ENCODE peak calls at places on chromosomes 6 and 20, in seven cellular contexts. F is DND-41, O is heart right ventricle, M is left ventricle myocardium inferior, G is Peyer's patch, U is right lobe of liver, Q is RWPE2. P is an unnamed sample.

GRCh38 chr20:25629816-25630499 is 6.1 kb upstream of the NANP start:
- DNase-seq in F (no peak), O (no peak), M (no peak), G (no peak), U (no peak), Q (no peak), P (no peak)

GRCh38 chr6:158468666-158469065 is 91.2 kb upstream of the TMEM181 start:
- DNase-seq in F (no peak), O (no peak), M (no peak), G (no peak), U (no peak), Q (no peak), P (no peak)

GRCh38 chr6:52994789-52995078 is 350 bp downstream of the GSTA4 start:
- DNase-seq in F (peak; percentile 48), O (peak; percentile 32), M (peak; percentile 27), G (peak; percentile 32), U (peak; percentile 49), Q (no peak), P (peak; percentile 33)

GRCh38 chr6:14123331-14124105 is 5.9 kb downstream of the CD83 start:
- DNase-seq in F (no peak), O (no peak), M (no peak), G (no peak), U (no peak), Q (no peak), P (no peak)

GRCh38 chr6:18207949-18208348 is 52.7 kb downstream of the KDM1B start:
- DNase-seq in F (no peak), O (no peak), M (no peak), G (no peak), U (no peak), Q (no peak), P (no peak)

GRCh38 chr6:36962874-36963273 is 8.3 kb downstream of the PI16 start:
- DNase-seq in F (peak; percentile 72), O (peak; percentile 69), M (peak; percentile 73), G (peak; percentile 81), U (no peak), Q (no peak), P (peak; percentile 51)

GRCh38 chr20:58229198-58229802 is 847 bp upstream of the ANKRD60 start:
- DNase-seq in F (no peak), O (no peak), M (no peak), G (no peak), U (no peak), Q (no peak), P (no peak)

GRCh38 chr6:102215425-102215824 is 821.9 kb downstream of the GRIK2 start:
- DNase-seq in F (no peak), O (no peak), M (no peak), G (no peak), U (no peak), Q (no peak), P (no peak)

GRCh38 chr20:38861071-38861401 is 55.5 kb downstream of the PPP1R16B start:
- DNase-seq in F (no peak), O (no peak), M (no peak), G (no peak), U (no peak), Q (no peak), P (no peak)

GRCh38 chr6:93786474-93787330 is 367.3 kb upstream of the EPHA7 start:
- DNase-seq in F (no peak), O (no peak), M (no peak), G (no peak), U (no peak), Q (no peak), P (no peak)

GRCh38 chr6:71481021-71481420 is 192.4 kb downstream of the OGFRL1 start:
- DNase-seq in F (no peak), O (no peak), M (no peak), G (no peak), U (no peak), Q (no peak), P (no peak)

GRCh38 chr20:60086936-60087562 is 128.8 kb downstream of the CDH26 start:
- DNase-seq in F (no peak), O (no peak), M (no peak), G (no peak), U (no peak), Q (peak; percentile 53), P (no peak)

GRCh38 chr6:141598487-141598886 is 534.2 kb upstream of the GJE1 start:
- DNase-seq in F (no peak), O (no peak), M (no peak), G (no peak), U (no peak), Q (no peak), P (no peak)

GRCh38 chr20:61588356-61589054 is 336.4 kb downstream of the CDH4 start:
- DNase-seq in F (no peak), O (no peak), M (no peak), G (no peak), U (no peak), Q (no peak), P (no peak)

GRCh38 chr6:104884867-104885517 is 25.3 kb upstream of the HACE1 start:
- DNase-seq in F (no peak), O (no peak), M (no peak), G (no peak), U (no peak), Q (no peak), P (no peak)

GRCh38 chr20:47318596-47319516 is 37.6 kb downstream of the ZMYND8 start:
- DNase-seq in F (no peak), O (peak; percentile 72), M (peak; percentile 78), G (peak; percentile 27), U (peak; percentile 75), Q (peak; percentile 88), P (no peak)

GRCh38 chr6:122530440-122531046 is 58.9 kb upstream of the SERINC1 start:
- DNase-seq in F (peak; percentile 60), O (peak; percentile 57), M (no peak), G (peak; percentile 22), U (peak; percentile 51), Q (no peak), P (peak; percentile 34)

GRCh38 chr20:1345030-1345755 is 16.3 kb upstream of the SDCBP2 start:
- DNase-seq in F (peak; percentile 2), O (no peak), M (no peak), G (no peak), U (no peak), Q (no peak), P (no peak)

GRCh38 chr6:163291622-163292021 is 122.9 kb upstream of the QKI start:
- DNase-seq in F (no peak), O (no peak), M (no peak), G (no peak), U (no peak), Q (no peak), P (no peak)

GRCh38 chr6:95091823-95092436 is 485.4 kb upstream of the MANEA start:
- DNase-seq in F (no peak), O (no peak), M (no peak), G (no peak), U (no peak), Q (no peak), P (no peak)

GRCh38 chr6:165451845-165452244 is 142.4 kb upstream of the C6orf118 start:
- DNase-seq in F (no peak), O (no peak), M (no peak), G (no peak), U (no peak), Q (no peak), P (no peak)

GRCh38 chr6:22145823-22146379 is 150.9 kb downstream of the PRL start:
- DNase-seq in F (peak; percentile 89), O (peak; percentile 37), M (no peak), G (no peak), U (no peak), Q (no peak), P (no peak)
- TF ChIP-seq CTCF in F (peak; percentile 67), O (peak; percentile 35), M (peak; percentile 44), G (no peak), U (no peak), Q (peak; percentile 39), P (no peak)

GRCh38 chr6:293185-294174 is 1.2 kb downstream of the DUSP22 start:
- DNase-seq in F (no peak), O (peak; percentile 50), M (no peak), G (no peak), U (no peak), Q (no peak), P (peak; percentile 32)

GRCh38 chr6:296151-297122 is 4.2 kb downstream of the DUSP22 start:
- DNase-seq in F (peak; percentile 35), O (peak; percentile 43), M (no peak), G (peak; percentile 77), U (no peak), Q (no peak), P (no peak)

GRCh38 chr6:292506-293184 is 358 bp downstream of the DUSP22 start:
- DNase-seq in F (peak; percentile 79), O (peak; percentile 72), M (peak; percentile 75), G (peak; percentile 90), U (peak; percentile 83), Q (no peak), P (peak; percentile 79)

GRCh38 chr6:297571-298232 is 5.4 kb downstream of the DUSP22 start:
- DNase-seq in F (no peak), O (no peak), M (no peak), G (no peak), U (no peak), Q (no peak), P (no peak)

GRCh38 chr6:294656-295565 is 2.6 kb downstream of the DUSP22 start:
- DNase-seq in F (no peak), O (no peak), M (no peak), G (no peak), U (no peak), Q (no peak), P (no peak)
- H3K4me1 ChIP-seq in F (peaks cover 29% of the 10 kb centered on the region), O (peaks cover 4% of the 10 kb centered on the region), M (peaks cover 75% of the 10 kb centered on the region), G (no peaks in the 10 kb centered on the region), U (no peaks in the 10 kb centered on the region), Q (peaks cover 3% of the 10 kb centered on the region), P (peaks cover 42% of the 10 kb centered on the region)

GRCh38 chr6:169520104-169520503 is 181.7 kb downstream of the WDR27 start:
- DNase-seq in F (no peak), O (no peak), M (no peak), G (no peak), U (no peak), Q (no peak), P (no peak)
- TF ChIP-seq CTCF in F (no peak), O (peak; percentile 23), M (peak; percentile 51), G (peak; percentile 40), U (peak; percentile 36), Q (peak; percentile 22), P (no peak)

GRCh38 chr6:81985191-81985590 is 232.7 kb upstream of the TENT5A start:
- DNase-seq in F (no peak), O (no peak), M (no peak), G (no peak), U (no peak), Q (no peak), P (no peak)

GRCh38 chr6:81979767-81980166 is 227.3 kb upstream of the TENT5A start:
- DNase-seq in F (no peak), O (no peak), M (no peak), G (no peak), U (no peak), Q (no peak), P (no peak)

GRCh38 chr6:81979329-81979728 is 226.8 kb upstream of the TENT5A start:
- DNase-seq in F (no peak), O (no peak), M (no peak), G (no peak), U (no peak), Q (no peak), P (no peak)

GRCh38 chr6:81984599-81984998 is 232.1 kb upstream of the TENT5A start:
- DNase-seq in F (no peak), O (no peak), M (no peak), G (no peak), U (no peak), Q (no peak), P (no peak)

DNA sequence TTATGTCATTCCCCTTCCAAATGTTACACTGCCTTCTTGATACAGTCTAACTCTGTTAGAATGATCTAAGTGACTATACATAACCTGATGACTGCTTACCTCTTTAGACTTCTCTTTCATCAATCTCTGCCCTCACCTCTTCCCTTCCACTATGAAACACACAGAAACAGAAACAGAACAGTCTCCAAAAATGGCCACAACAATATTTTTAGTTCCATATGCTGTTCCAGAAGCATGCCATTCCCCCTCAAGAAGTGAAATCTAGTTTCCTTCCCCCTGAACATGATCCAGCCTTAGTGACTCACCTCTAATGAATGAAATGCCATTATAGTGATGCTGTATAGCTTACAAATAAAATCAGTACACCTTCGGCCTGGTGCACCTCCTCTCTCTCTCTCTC is 229.3 kb upstream of the TENT5A start:
- DNase-seq in F (no peak), O (no peak), M (no peak), G (no peak), U (no peak), Q (no peak), P (no peak)
- H3K4me1 ChIP-seq in F (no peaks in the 10 kb centered on the region), O (no peaks in the 10 kb centered on the region), M (no peaks in the 10 kb centered on the region), G (no peaks in the 10 kb centered on the region), U (no peaks in the 10 kb centered on the region), Q (peaks cover 22% of the 10 kb centered on the region), P (no peaks in the 10 kb centered on the region)

P was measured in CD8-positive, alpha-beta T cell.